ENCODE peak calls at places on chromosome 1, in ten cellular contexts. P is IMR-90, V is heart left ventricle, S is keratinocyte, T is WTC11, C is tibial artery, L is epithelial cell of proximal tubule, U is HCT116, N is AG04450, M is heart right ventricle. A is an unnamed sample.
A peak's percentile ranks its signal among the peaks of the same experiment; 100 is the strongest.

GRCh38 chr1:43653893-43654292 is 3.9 kb downstream of the KDM4A start:
- DNase-seq in L (no peak), V (no peak), M (no peak), N (no peak), S (no peak), C (no peak), P (no peak), U (no peak), T (no peak), A (no peak)

GRCh38 chr1:154418062-154418897 is 13.1 kb downstream of the IL6R start:
- DNase-seq in V (no peak), L (peak; percentile 71), M (no peak), T (no peak), C (peak; percentile 51), N (no peak), S (peak; percentile 99), P (no peak), U (peak; percentile 95), A (no peak)

GRCh38 chr1:61090546-61090945 is 8.2 kb downstream of the NFIA start:
- DNase-seq in L (no peak), P (no peak), C (no peak), V (no peak), M (no peak), U (no peak), S (no peak), T (no peak), N (no peak), A (no peak)

GRCh38 chr1:43930168-43930948 is 3.2 kb upstream of the ARTN start:
- DNase-seq in C (no peak), N (no peak), L (no peak), T (peak; percentile 67), P (no peak), S (no peak), V (no peak), M (no peak), U (peak; percentile 49), A (no peak)

GRCh38 chr1:62337785-62338631 is 18.8 kb upstream of the KANK4 start:
- DNase-seq in P (no peak), L (no peak), T (peak; percentile 35), U (no peak), V (no peak), C (no peak), N (no peak), M (peak; percentile 18), S (no peak), A (peak; percentile 8)

GRCh38 chr1:230200276-230200675 is 133.2 kb downstream of the GALNT2 start:
- DNase-seq in U (no peak), P (no peak), M (no peak), N (no peak), V (no peak), S (no peak), C (no peak), T (no peak), L (no peak), A (no peak)

GRCh38 chr1:232655041-232655745 is 25.3 kb upstream of the SIPA1L2 start:
- DNase-seq in C (no peak), P (no peak), T (no peak), U (no peak), M (no peak), V (no peak), L (no peak), S (no peak), N (no peak), A (no peak)

GRCh38 chr1:65423884-65424655 is 3.6 kb downstream of the LEPR start:
- DNase-seq in C (no peak), P (peak; percentile 88), U (peak; percentile 70), M (no peak), T (no peak), V (no peak), N (no peak), S (peak; percentile 72), L (peak; percentile 93), A (peak; percentile 82)

GRCh38 chr1:234619794-234620247 is 9.8 kb upstream of the IRF2BP2 start:
- DNase-seq in L (no peak), T (no peak), V (no peak), M (no peak), C (no peak), U (no peak), S (no peak), P (no peak), N (no peak), A (peak; percentile 40)

GRCh38 chr1:44031900-44032817 is 897 bp upstream of the SLC6A9 start:
- DNase-seq in V (no peak), T (no peak), P (peak; percentile 41), L (no peak), N (no peak), C (no peak), M (no peak), U (no peak), S (no peak), A (peak; percentile 47)

GRCh38 chr1:201849372-201850052 is 20.6 kb downstream of the IPO9 start:
- DNase-seq in L (no peak), V (no peak), U (no peak), M (no peak), N (no peak), S (no peak), T (no peak), C (no peak), P (no peak), A (no peak)

GRCh38 chr1:206575165-206575893 is 36.9 kb downstream of the EIF2D start:
- DNase-seq in T (no peak), P (peak; percentile 87), S (no peak), L (no peak), M (peak; percentile 70), N (peak; percentile 73), U (no peak), C (peak; percentile 49), V (peak; percentile 64), A (peak; percentile 89)

GRCh38 chr1:39165049-39165448 is 39.4 kb upstream of the MACF1 start:
- DNase-seq in L (no peak), N (no peak), M (no peak), V (no peak), T (no peak), C (no peak), P (no peak), U (no peak), S (no peak), A (no peak)

GRCh38 chr1:231170875-231171274 is 9.0 kb downstream of the TRIM67 start:
- DNase-seq in P (no peak), N (no peak), L (no peak), S (no peak), M (no peak), U (no peak), C (no peak), V (no peak), T (no peak), A (no peak)

GRCh38 chr1:156115514-156116374 is 1.2 kb downstream of the LMNA start:
- DNase-seq in P (peak; percentile 65), M (peak; percentile 70), T (peak; percentile 59), V (peak; percentile 72), N (no peak), S (no peak), L (no peak), U (no peak), C (peak; percentile 76), A (peak; percentile 53)

DNA sequence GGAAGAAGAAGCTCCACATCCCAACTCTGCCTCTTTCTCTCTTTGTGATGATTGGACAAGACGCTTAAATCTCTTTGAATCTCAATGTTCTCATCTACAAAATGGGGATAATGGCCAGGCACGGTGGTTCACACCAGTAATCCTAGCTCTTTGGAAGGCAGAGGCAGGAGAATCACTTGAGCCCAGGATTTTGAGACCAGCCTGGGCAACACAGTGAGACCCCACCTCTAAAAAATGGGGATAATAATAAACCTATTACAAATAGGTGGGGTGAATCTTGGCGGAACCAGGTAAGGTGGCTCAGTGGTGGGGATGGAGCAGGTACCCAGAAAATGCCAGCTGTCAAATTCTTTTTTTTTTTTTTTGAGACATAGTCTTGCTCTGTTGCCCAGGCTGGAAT is 29.4 kb upstream of the ARHGEF10L start:
- DNase-seq in C (no peak), M (no peak), T (no peak), L (no peak), V (no peak), S (no peak), P (no peak), N (no peak), U (no peak), A (no peak)
- TF ChIP-seq CTCF in C (no peak), M (no peak), T (no peak), L (no peak), V (no peak), S (no peak), P (no peak), N (no peak), U (no peak), A (no peak)

DNA sequence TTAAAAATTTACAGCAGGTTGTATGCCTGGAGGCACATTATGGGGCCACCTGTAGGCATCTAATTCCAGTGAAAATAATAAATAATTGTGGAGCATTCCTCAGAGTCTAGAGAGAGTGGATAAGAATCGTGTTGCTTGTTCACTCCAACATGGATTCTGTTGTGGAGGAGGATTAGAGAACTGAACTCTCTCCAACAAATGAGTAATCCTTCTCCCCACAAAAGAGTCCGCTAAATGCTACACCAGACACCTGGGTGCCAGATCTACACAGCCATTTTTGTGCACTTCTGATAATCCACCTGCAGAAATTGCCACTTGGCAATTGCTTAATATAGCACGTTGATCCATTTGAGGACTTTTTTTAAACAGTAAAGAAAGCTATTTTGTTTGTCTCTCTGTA is 113.7 kb upstream of the DPYD start:
- DNase-seq in N (no peak), P (peak; percentile 59), V (no peak), M (no peak), C (no peak), U (no peak), T (no peak), S (no peak), L (no peak), A (peak; percentile 67)
- TF ChIP-seq CTCF in N (no peak), P (no peak), V (no peak), M (no peak), C (no peak), U (no peak), T (no peak), S (no peak), L (no peak), A (no peak)

GRCh38 chr1:35220976-35221375 is 28.0 kb upstream of the SFPQ start:
- DNase-seq in P (no peak), U (peak; percentile 48), M (no peak), N (no peak), T (peak; percentile 20), S (no peak), L (no peak), V (no peak), C (no peak), A (no peak)
- TF ChIP-seq CTCF in P (peak; percentile 30), U (peak; percentile 70), M (peak; percentile 17), N (peak; percentile 50), T (no peak), S (peak; percentile 41), L (peak; percentile 65), V (peak; percentile 34), C (no peak), A (peak; percentile 50)

GRCh38 chr1:88216441-88216840 is 467.6 kb upstream of the PKN2 start:
- DNase-seq in M (no peak), S (no peak), V (no peak), N (no peak), U (no peak), P (no peak), C (no peak), T (no peak), L (no peak), A (no peak)
- TF ChIP-seq CTCF in M (no peak), S (no peak), V (no peak), N (no peak), U (no peak), P (no peak), C (no peak), T (no peak), L (no peak), A (no peak)

A was measured in fibroblast of the aortic adventitia.